ENCODE peak calls at places on chromosomes 16 and 17, in four cellular contexts. C is K562, O is IMR-90, M is GM12878. L is an unnamed sample.

GRCh38 chr17:28001149-28001548 is 41.3 kb upstream of the NLK start:
- DNase-seq in C (no peak), O (no peak), M (no peak), L (no peak)

GRCh38 chr16:87789437-87790277 is 23.9 kb upstream of the KLHDC4 start:
- DNase-seq in C (no peak), O (peak), M (no peak), L (no peak)

GRCh38 chr17:14297161-14297851 is 3.6 kb upstream of the HS3ST3B1 start:
- DNase-seq in C (no peak), O (no peak), M (no peak), L (peak)

GRCh38 chr17:30969989-30970680 is 704 bp upstream of the RNF135 start:
- DNase-seq in C (no peak), O (no peak), M (no peak), L (no peak)

GRCh38 chr16:74522160-74522559 is 84.8 kb downstream of the GLG1 start:
- DNase-seq in C (no peak), O (peak), M (no peak), L (no peak)

GRCh38 chr16:66399031-66399430 is 28.1 kb upstream of the BEAN1 start:
- DNase-seq in C (no peak), O (peak), M (no peak), L (no peak)

GRCh38 chr16:82302007-82302733 is 132.1 kb upstream of the MPHOSPH6 start:
- DNase-seq in C (no peak), O (no peak), M (no peak), L (no peak)

GRCh38 chr17:72380737-72381136 is 259.9 kb downstream of the SOX9 start:
- DNase-seq in C (no peak), O (no peak), M (no peak), L (no peak)

GRCh38 chr17:63395075-63395815 is 50.9 kb downstream of the CYB561 start:
- DNase-seq in C (no peak), O (peak), M (no peak), L (no peak)

GRCh38 chr16:47779201-47780016 is 318.3 kb downstream of the PHKB start:
- DNase-seq in C (peak), O (peak), M (peak), L (peak)

GRCh38 chr17:50133769-50134099 is 3.8 kb upstream of the SAMD14 start:
- DNase-seq in C (no peak), O (no peak), M (no peak), L (no peak)

GRCh38 chr16:68902376-68903345 is 59.3 kb downstream of the TANGO6 start:
- DNase-seq in C (peak), O (peak), M (no peak), L (peak)

GRCh38 chr17:77400445-77400870 is 259.7 kb downstream of the SEC14L1 start:
- DNase-seq in C (peak), O (no peak), M (no peak), L (peak)

GRCh38 chr16:53103811-53104210 is 49.0 kb downstream of the CHD9 start:
- DNase-seq in C (no peak), O (no peak), M (no peak), L (no peak)

GRCh38 chr17:59668816-59669215 is 38.4 kb downstream of the PTRH2 start:
- DNase-seq in C (no peak), O (peak), M (no peak), L (peak)

GRCh38 chr16:86093801-86094750 is 195.1 kb downstream of the IRF8 start:
- DNase-seq in C (peak), O (no peak), M (no peak), L (no peak)

GRCh38 chr16:55976815-55977214 is 101.6 kb upstream of the CES5A start:
- DNase-seq in C (no peak), O (no peak), M (no peak), L (no peak)

GRCh38 chr16:50534556-50534955 is 13.6 kb upstream of the NKD1 start:
- DNase-seq in C (no peak), O (no peak), M (no peak), L (no peak)

GRCh38 chr16:87765473-87765775 is 362 bp downstream of the KLHDC4 start:
- DNase-seq in C (peak), O (peak), M (no peak), L (peak)

GRCh38 chr17:66604381-66604780 is 230.5 kb upstream of the CACNG5 start:
- DNase-seq in C (no peak), O (no peak), M (no peak), L (no peak)
- TF ChIP-seq FOS in C (no peak), O (no peak), M (no peak), L (no peak)

DNA sequence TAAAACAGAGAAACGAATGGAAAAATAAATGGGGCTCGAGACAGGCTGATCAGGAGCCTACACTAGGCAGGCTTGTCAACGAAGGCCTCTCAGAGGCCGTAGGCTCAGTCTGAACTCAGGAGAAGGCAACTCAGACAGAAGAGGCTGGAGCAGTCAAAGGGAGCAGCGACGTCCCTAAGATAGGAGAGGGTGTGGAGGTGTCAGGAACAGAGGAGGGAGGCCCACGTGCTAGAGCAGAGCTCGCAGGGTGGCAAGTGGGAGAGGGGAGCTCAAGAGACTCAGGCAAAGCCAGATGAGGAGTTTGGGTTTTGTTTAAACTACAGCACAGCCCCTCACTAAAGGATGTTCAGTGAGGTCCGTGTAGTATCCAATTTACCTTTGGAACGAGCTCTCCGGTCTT is 32.7 kb downstream of the LRRC75A start:
- DNase-seq in C (no peak), O (no peak), M (no peak), L (no peak)
- H3K27ac ChIP-seq in C (no peak), O (no peak), M (no peak), L (no peak)

DNA sequence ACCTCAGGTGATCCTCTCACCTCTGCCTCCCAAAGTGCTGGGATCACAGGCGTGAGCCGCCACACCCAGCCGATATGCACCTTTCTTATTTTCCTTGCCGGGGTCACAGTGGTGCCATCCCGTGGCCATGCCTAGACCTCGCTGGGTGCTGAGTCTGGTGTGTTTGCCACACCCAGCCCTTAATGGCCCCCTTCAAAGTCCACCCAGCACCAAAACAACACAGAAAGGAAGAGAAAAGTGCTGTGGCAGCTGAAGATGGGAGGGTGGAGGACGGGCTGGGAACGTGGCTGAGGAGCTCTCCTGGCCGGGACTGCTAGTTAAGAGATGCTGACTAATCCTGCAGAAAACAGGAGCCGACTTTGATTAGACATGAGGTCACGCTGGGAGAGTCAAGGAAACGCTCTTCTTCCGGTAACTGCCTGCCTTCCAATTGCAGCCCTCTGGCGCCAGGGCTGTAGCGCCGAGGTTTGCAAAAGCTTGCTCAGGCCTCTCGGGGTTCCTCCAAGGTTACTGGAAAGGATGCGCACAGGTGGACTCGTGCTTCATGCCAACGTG is 10.9 kb downstream of the SLC43A2 start:
- DNase-seq in C (peak), O (peak), M (no peak), L (peak)
- TF ChIP-seq FOS in C (no peak), O (no peak), M (no peak), L (peak)

GRCh38 chr16:76532188-76532973 is 255.2 kb downstream of the CNTNAP4 start:
- DNase-seq in C (no peak), O (no peak), M (no peak), L (no peak)

GRCh38 chr16:76527244-76527643 is 250.0 kb downstream of the CNTNAP4 start:
- DNase-seq in C (no peak), O (no peak), M (no peak), L (no peak)

GRCh38 chr16:76531236-76531635 is 254.0 kb downstream of the CNTNAP4 start:
- DNase-seq in C (no peak), O (no peak), M (no peak), L (no peak)
- H3K27ac ChIP-seq in C (no peak), O (no peak), M (no peak), L (no peak)